ENCODE peak calls at places on chromosomes 6 and 20, in six cellular contexts. R is T-cell, T is anterior cingulate cortex, D is NCI-H345, V is HEK293T, Y is ACHN. G is an unnamed sample.

GRCh38 chr6:53728570-53729194 is 63.1 kb upstream of the KLHL31 start:
- DNase-seq in V (peak), D (peak), R (peak), T (no peak), Y (peak), G (peak)

GRCh38 chr6:125748534-125749111 is 809 bp upstream of the HEY2 start:
- DNase-seq in V (peak), T (no peak), R (peak), Y (no peak), D (peak), G (no peak)

GRCh38 chr6:151784441-151785214 is 22.9 kb upstream of the ESR1 start:
- DNase-seq in Y (no peak), T (no peak), R (no peak), V (no peak), D (no peak), G (no peak)

GRCh38 chr6:93176070-93176469 is 243.3 kb downstream of the EPHA7 start:
- DNase-seq in Y (no peak), T (no peak), D (no peak), R (no peak), V (no peak), G (no peak)

GRCh38 chr6:165663283-165663735 is 268 bp upstream of the PDE10A start:
- DNase-seq in Y (peak), R (no peak), T (no peak), D (no peak), V (peak), G (no peak)

GRCh38 chr6:113371106-113371505 is 486.0 kb upstream of the MARCKS start:
- DNase-seq in T (no peak), D (no peak), R (no peak), V (no peak), Y (no peak), G (no peak)

GRCh38 chr6:5943591-5943990 is 63.1 kb downstream of the NRN1 start:
- DNase-seq in D (no peak), Y (no peak), V (no peak), T (no peak), R (no peak), G (no peak)

GRCh38 chr6:150211700-150212615 is 69.1 kb downstream of the PPP1R14C start:
- DNase-seq in D (no peak), T (no peak), Y (no peak), V (no peak), R (no peak), G (no peak)

GRCh38 chr6:123263981-123264380 is 267.9 kb downstream of the CLVS2 start:
- DNase-seq in D (no peak), Y (no peak), V (no peak), T (no peak), R (no peak), G (no peak)

GRCh38 chr6:35391240-35391968 is 49.0 kb downstream of the PPARD start:
- DNase-seq in Y (peak), D (no peak), T (no peak), R (peak), V (no peak), G (no peak)

GRCh38 chr20:20199338-20200160 is 147.2 kb downstream of the CFAP61 start:
- DNase-seq in T (no peak), V (no peak), Y (no peak), R (no peak), D (no peak), G (no peak)

GRCh38 chr20:634526-634925 is 18.5 kb downstream of the SRXN1 start:
- DNase-seq in R (no peak), T (peak), D (no peak), Y (no peak), V (no peak), G (no peak)

GRCh38 chr6:94751641-94752329 is 825.5 kb upstream of the MANEA start:
- DNase-seq in T (no peak), V (no peak), Y (no peak), R (no peak), D (no peak), G (no peak)

GRCh38 chr6:52644246-52644645 is 26.7 kb upstream of the TMEM14A start:
- DNase-seq in Y (no peak), R (no peak), D (no peak), V (no peak), T (no peak), G (no peak)

GRCh38 chr6:32369678-32370077 is 2.0 kb downstream of the TSBP1 start:
- DNase-seq in V (no peak), R (no peak), T (no peak), D (no peak), Y (peak), G (no peak)